ENCODE peak calls at places on chromosomes 4 and X, in eight cellular contexts. One of them, this sample, is unnamed.

GRCh38 chr4:177194906-177195305 is 114.8 kb upstream of the NEIL3 start:
- DNase-seq in T-helper 9 cell: no peak
- DNase-seq in stimulated activated CD4-positive, alpha-beta T cell treated with anti-CD3 and anti-CD28 coated beads, Interleukin-15, amount 100 ng/mL, for 1 hour: no peak
- DNase-seq in RCC 7860: peak
- DNase-seq in hypothalamus: no peak
- DNase-seq in progenitor cell of endocrine pancreas: no peak
- DNase-seq in tibial artery: no peak
- DNase-seq in LoVo: no peak
- DNase-seq in this sample: no peak

GRCh38 chr4:84451546-84451945 is 47.5 kb downstream of the NKX6-1 start:
- DNase-seq in T-helper 9 cell: no peak
- DNase-seq in stimulated activated CD4-positive, alpha-beta T cell treated with anti-CD3 and anti-CD28 coated beads, Interleukin-15, amount 100 ng/mL, for 1 hour: no peak
- DNase-seq in RCC 7860: no peak
- DNase-seq in hypothalamus: no peak
- DNase-seq in progenitor cell of endocrine pancreas: no peak
- DNase-seq in tibial artery: no peak
- DNase-seq in LoVo: peak
- DNase-seq in this sample: no peak

GRCh38 chr4:14560577-14560976 is 441.7 kb upstream of the CPEB2 start:
- DNase-seq in T-helper 9 cell: no peak
- DNase-seq in stimulated activated CD4-positive, alpha-beta T cell treated with anti-CD3 and anti-CD28 coated beads, Interleukin-15, amount 100 ng/mL, for 1 hour: no peak
- DNase-seq in RCC 7860: no peak
- DNase-seq in hypothalamus: no peak
- DNase-seq in progenitor cell of endocrine pancreas: no peak
- DNase-seq in tibial artery: no peak
- DNase-seq in LoVo: no peak
- DNase-seq in this sample: no peak

GRCh38 chrX:103727115-103727514 is 16.4 kb downstream of the TMEM31 start:
- DNase-seq in T-helper 9 cell: no peak
- DNase-seq in stimulated activated CD4-positive, alpha-beta T cell treated with anti-CD3 and anti-CD28 coated beads, Interleukin-15, amount 100 ng/mL, for 1 hour: no peak
- DNase-seq in RCC 7860: no peak
- DNase-seq in hypothalamus: no peak
- DNase-seq in progenitor cell of endocrine pancreas: no peak
- DNase-seq in tibial artery: no peak
- DNase-seq in LoVo: no peak
- DNase-seq in this sample: no peak

GRCh38 chr4:32140636-32141035 is 1420.5 kb downstream of the PCDH7 start:
- DNase-seq in T-helper 9 cell: no peak
- DNase-seq in stimulated activated CD4-positive, alpha-beta T cell treated with anti-CD3 and anti-CD28 coated beads, Interleukin-15, amount 100 ng/mL, for 1 hour: no peak
- DNase-seq in RCC 7860: peak
- DNase-seq in hypothalamus: no peak
- DNase-seq in progenitor cell of endocrine pancreas: no peak
- DNase-seq in tibial artery: no peak
- DNase-seq in LoVo: no peak
- DNase-seq in this sample: no peak

GRCh38 chr4:517806-518070 is 18.7 kb downstream of the PIGG start:
- DNase-seq in T-helper 9 cell: no peak
- DNase-seq in stimulated activated CD4-positive, alpha-beta T cell treated with anti-CD3 and anti-CD28 coated beads, Interleukin-15, amount 100 ng/mL, for 1 hour: no peak
- DNase-seq in RCC 7860: no peak
- DNase-seq in hypothalamus: no peak
- DNase-seq in progenitor cell of endocrine pancreas: no peak
- DNase-seq in tibial artery: no peak
- DNase-seq in LoVo: no peak
- DNase-seq in this sample: no peak

GRCh38 chrX:16771483-16772398 is 14.5 kb upstream of the TXLNG start:
- DNase-seq in T-helper 9 cell: no peak
- DNase-seq in stimulated activated CD4-positive, alpha-beta T cell treated with anti-CD3 and anti-CD28 coated beads, Interleukin-15, amount 100 ng/mL, for 1 hour: no peak
- DNase-seq in RCC 7860: peak
- DNase-seq in hypothalamus: no peak
- DNase-seq in progenitor cell of endocrine pancreas: peak
- DNase-seq in tibial artery: no peak
- DNase-seq in LoVo: peak
- DNase-seq in this sample: no peak

GRCh38 chr4:152696764-152697250 is 17.0 kb upstream of the TMEM154 start:
- DNase-seq in T-helper 9 cell: peak
- DNase-seq in stimulated activated CD4-positive, alpha-beta T cell treated with anti-CD3 and anti-CD28 coated beads, Interleukin-15, amount 100 ng/mL, for 1 hour: no peak
- DNase-seq in RCC 7860: no peak
- DNase-seq in hypothalamus: peak
- DNase-seq in progenitor cell of endocrine pancreas: no peak
- DNase-seq in tibial artery: no peak
- DNase-seq in LoVo: no peak
- DNase-seq in this sample: peak

GRCh38 chrX:20315140-20315539 is 48.4 kb upstream of the RPS6KA3 start:
- DNase-seq in T-helper 9 cell: no peak
- DNase-seq in stimulated activated CD4-positive, alpha-beta T cell treated with anti-CD3 and anti-CD28 coated beads, Interleukin-15, amount 100 ng/mL, for 1 hour: no peak
- DNase-seq in RCC 7860: no peak
- DNase-seq in hypothalamus: no peak
- DNase-seq in progenitor cell of endocrine pancreas: no peak
- DNase-seq in tibial artery: no peak
- DNase-seq in LoVo: no peak
- DNase-seq in this sample: no peak

GRCh38 chr4:2281575-2282343 is 19.9 kb upstream of the MXD4 start:
- DNase-seq in T-helper 9 cell: peak
- DNase-seq in stimulated activated CD4-positive, alpha-beta T cell treated with anti-CD3 and anti-CD28 coated beads, Interleukin-15, amount 100 ng/mL, for 1 hour: peak
- DNase-seq in RCC 7860: no peak
- DNase-seq in hypothalamus: no peak
- DNase-seq in progenitor cell of endocrine pancreas: no peak
- DNase-seq in tibial artery: no peak
- DNase-seq in LoVo: no peak
- DNase-seq in this sample: no peak

GRCh38 chrX:104112326-104112951 is at the start of gene ZCCHC18:
- DNase-seq in T-helper 9 cell: peak
- DNase-seq in stimulated activated CD4-positive, alpha-beta T cell treated with anti-CD3 and anti-CD28 coated beads, Interleukin-15, amount 100 ng/mL, for 1 hour: peak
- DNase-seq in RCC 7860: peak
- DNase-seq in hypothalamus: peak
- DNase-seq in progenitor cell of endocrine pancreas: peak
- DNase-seq in tibial artery: peak
- DNase-seq in LoVo: peak
- DNase-seq in this sample: peak

GRCh38 chr4:156763511-156763910 is 208.1 kb downstream of the PDGFC start:
- DNase-seq in T-helper 9 cell: no peak
- DNase-seq in stimulated activated CD4-positive, alpha-beta T cell treated with anti-CD3 and anti-CD28 coated beads, Interleukin-15, amount 100 ng/mL, for 1 hour: no peak
- DNase-seq in RCC 7860: no peak
- DNase-seq in hypothalamus: no peak
- DNase-seq in progenitor cell of endocrine pancreas: no peak
- DNase-seq in tibial artery: no peak
- DNase-seq in LoVo: no peak
- DNase-seq in this sample: no peak

GRCh38 chrX:9516635-9517034 is 51.8 kb downstream of the TBL1X start:
- DNase-seq in T-helper 9 cell: no peak
- DNase-seq in stimulated activated CD4-positive, alpha-beta T cell treated with anti-CD3 and anti-CD28 coated beads, Interleukin-15, amount 100 ng/mL, for 1 hour: no peak
- DNase-seq in RCC 7860: no peak
- DNase-seq in hypothalamus: no peak
- DNase-seq in progenitor cell of endocrine pancreas: no peak
- DNase-seq in tibial artery: no peak
- DNase-seq in LoVo: no peak
- DNase-seq in this sample: no peak

GRCh38 chr4:126267689-126268088 is 952.9 kb downstream of the FAT4 start:
- DNase-seq in T-helper 9 cell: no peak
- DNase-seq in stimulated activated CD4-positive, alpha-beta T cell treated with anti-CD3 and anti-CD28 coated beads, Interleukin-15, amount 100 ng/mL, for 1 hour: no peak
- DNase-seq in RCC 7860: no peak
- DNase-seq in hypothalamus: no peak
- DNase-seq in progenitor cell of endocrine pancreas: no peak
- DNase-seq in tibial artery: no peak
- DNase-seq in LoVo: no peak
- DNase-seq in this sample: no peak

GRCh38 chr4:107780665-107781064 is 44.1 kb upstream of the SGMS2 start:
- DNase-seq in T-helper 9 cell: no peak
- DNase-seq in stimulated activated CD4-positive, alpha-beta T cell treated with anti-CD3 and anti-CD28 coated beads, Interleukin-15, amount 100 ng/mL, for 1 hour: no peak
- DNase-seq in RCC 7860: no peak
- DNase-seq in hypothalamus: no peak
- DNase-seq in progenitor cell of endocrine pancreas: no peak
- DNase-seq in tibial artery: no peak
- DNase-seq in LoVo: no peak
- DNase-seq in this sample: no peak

GRCh38 chrX:18985186-18985435 is 1.2 kb upstream of the PHKA2 start:
- DNase-seq in T-helper 9 cell: no peak
- DNase-seq in stimulated activated CD4-positive, alpha-beta T cell treated with anti-CD3 and anti-CD28 coated beads, Interleukin-15, amount 100 ng/mL, for 1 hour: no peak
- DNase-seq in RCC 7860: no peak
- DNase-seq in hypothalamus: no peak
- DNase-seq in progenitor cell of endocrine pancreas: no peak
- DNase-seq in tibial artery: no peak
- DNase-seq in LoVo: no peak
- DNase-seq in this sample: no peak

GRCh38 chr4:145736241-145736831 is 56.4 kb downstream of the C4orf51 start:
- DNase-seq in T-helper 9 cell: no peak
- DNase-seq in stimulated activated CD4-positive, alpha-beta T cell treated with anti-CD3 and anti-CD28 coated beads, Interleukin-15, amount 100 ng/mL, for 1 hour: no peak
- DNase-seq in RCC 7860: no peak
- DNase-seq in hypothalamus: no peak
- DNase-seq in progenitor cell of endocrine pancreas: no peak
- DNase-seq in tibial artery: peak
- DNase-seq in LoVo: no peak
- DNase-seq in this sample: no peak

GRCh38 chr4:1767770-1768366 is 25.2 kb upstream of the FGFR3 start:
- DNase-seq in T-helper 9 cell: no peak
- DNase-seq in stimulated activated CD4-positive, alpha-beta T cell treated with anti-CD3 and anti-CD28 coated beads, Interleukin-15, amount 100 ng/mL, for 1 hour: no peak
- DNase-seq in RCC 7860: no peak
- DNase-seq in hypothalamus: no peak
- DNase-seq in progenitor cell of endocrine pancreas: peak
- DNase-seq in tibial artery: no peak
- DNase-seq in LoVo: peak
- DNase-seq in this sample: no peak

GRCh38 chr4:15665738-15666365 is 10.7 kb upstream of the FBXL5 start:
- DNase-seq in T-helper 9 cell: no peak
- DNase-seq in stimulated activated CD4-positive, alpha-beta T cell treated with anti-CD3 and anti-CD28 coated beads, Interleukin-15, amount 100 ng/mL, for 1 hour: no peak
- DNase-seq in RCC 7860: peak
- DNase-seq in hypothalamus: no peak
- DNase-seq in progenitor cell of endocrine pancreas: no peak
- DNase-seq in tibial artery: no peak
- DNase-seq in LoVo: peak
- DNase-seq in this sample: no peak

GRCh38 chr4:17765514-17766286 is 15.7 kb downstream of the FAM184B start:
- DNase-seq in T-helper 9 cell: no peak
- DNase-seq in stimulated activated CD4-positive, alpha-beta T cell treated with anti-CD3 and anti-CD28 coated beads, Interleukin-15, amount 100 ng/mL, for 1 hour: no peak
- DNase-seq in RCC 7860: no peak
- DNase-seq in hypothalamus: no peak
- DNase-seq in progenitor cell of endocrine pancreas: no peak
- DNase-seq in tibial artery: no peak
- DNase-seq in LoVo: no peak
- DNase-seq in this sample: no peak

GRCh38 chr4:82194329-82194728 is 179.5 kb downstream of the HNRNPD start:
- DNase-seq in T-helper 9 cell: no peak
- DNase-seq in stimulated activated CD4-positive, alpha-beta T cell treated with anti-CD3 and anti-CD28 coated beads, Interleukin-15, amount 100 ng/mL, for 1 hour: no peak
- DNase-seq in RCC 7860: no peak
- DNase-seq in hypothalamus: no peak
- DNase-seq in progenitor cell of endocrine pancreas: no peak
- DNase-seq in tibial artery: no peak
- DNase-seq in LoVo: no peak
- DNase-seq in this sample: no peak

GRCh38 chrX:32170481-32170880 is 1040.9 kb downstream of the DMD start:
- DNase-seq in T-helper 9 cell: no peak
- DNase-seq in stimulated activated CD4-positive, alpha-beta T cell treated with anti-CD3 and anti-CD28 coated beads, Interleukin-15, amount 100 ng/mL, for 1 hour: no peak
- DNase-seq in RCC 7860: no peak
- DNase-seq in hypothalamus: no peak
- DNase-seq in progenitor cell of endocrine pancreas: no peak
- DNase-seq in tibial artery: no peak
- DNase-seq in LoVo: no peak
- DNase-seq in this sample: no peak

GRCh38 chr4:142801966-142802365 is 44.1 kb downstream of the INPP4B start:
- DNase-seq in T-helper 9 cell: no peak
- DNase-seq in stimulated activated CD4-positive, alpha-beta T cell treated with anti-CD3 and anti-CD28 coated beads, Interleukin-15, amount 100 ng/mL, for 1 hour: no peak
- DNase-seq in RCC 7860: no peak
- DNase-seq in hypothalamus: no peak
- DNase-seq in progenitor cell of endocrine pancreas: no peak
- DNase-seq in tibial artery: no peak
- DNase-seq in LoVo: no peak
- DNase-seq in this sample: no peak

GRCh38 chr4:102625232-102625930 is 124.2 kb downstream of the NFKB1 start:
- DNase-seq in T-helper 9 cell: peak
- DNase-seq in stimulated activated CD4-positive, alpha-beta T cell treated with anti-CD3 and anti-CD28 coated beads, Interleukin-15, amount 100 ng/mL, for 1 hour: peak
- DNase-seq in RCC 7860: peak
- DNase-seq in hypothalamus: no peak
- DNase-seq in progenitor cell of endocrine pancreas: no peak
- DNase-seq in tibial artery: peak
- DNase-seq in LoVo: no peak
- DNase-seq in this sample: no peak

GRCh38 chr4:77821775-77822174 is 2.6 kb upstream of the CNOT6L start:
- DNase-seq in T-helper 9 cell: peak
- DNase-seq in stimulated activated CD4-positive, alpha-beta T cell treated with anti-CD3 and anti-CD28 coated beads, Interleukin-15, amount 100 ng/mL, for 1 hour: no peak
- DNase-seq in RCC 7860: no peak
- DNase-seq in hypothalamus: no peak
- DNase-seq in progenitor cell of endocrine pancreas: no peak
- DNase-seq in tibial artery: no peak
- DNase-seq in LoVo: no peak
- DNase-seq in this sample: no peak

GRCh38 chrX:14529288-14529989 is at the start of gene GLRA2:
- DNase-seq in T-helper 9 cell: no peak
- DNase-seq in stimulated activated CD4-positive, alpha-beta T cell treated with anti-CD3 and anti-CD28 coated beads, Interleukin-15, amount 100 ng/mL, for 1 hour: no peak
- DNase-seq in RCC 7860: no peak
- DNase-seq in hypothalamus: no peak
- DNase-seq in progenitor cell of endocrine pancreas: peak
- DNase-seq in tibial artery: no peak
- DNase-seq in LoVo: peak
- DNase-seq in this sample: no peak